ENCODE peak calls at places on chromosomes 16 and 17, in seven cellular contexts. P is activated naive CD8-positive, alpha-beta T cell treated with anti-CD3 and anti-CD28 coated beads, Interleukin-2, amount 50 U/mL, for 16 hours; O is mammary epithelial cell; W is iPS-NIHi11; A is Right ventricle myocardium superior; I is left kidney; B is IMR-90. F is an unnamed sample.
A peak's percentile ranks its signal among the peaks of the same experiment; 100 is the strongest.

GRCh38 chr16:52603015-52603414 is 56.1 kb upstream of the TOX3 start:
- DNase-seq in P (no peak), O (no peak), W (no peak), A (no peak), I (no peak), B (no peak), F (no peak)

GRCh38 chr17:77316191-77316641 is 175.4 kb downstream of the SEC14L1 start:
- DNase-seq in P (no peak), O (peak; percentile 35), W (peak; percentile 76), A (no peak), I (peak; percentile 41), B (peak; percentile 77), F (peak; percentile 80)

GRCh38 chr17:6501359-6501758 is 55.0 kb downstream of the PITPNM3 start:
- DNase-seq in P (no peak), O (no peak), W (no peak), A (no peak), I (no peak), B (no peak), F (peak; percentile 49)

GRCh38 chr17:48841395-48841831 is 10.6 kb downstream of the CALCOCO2 start:
- DNase-seq in P (no peak), O (peak; percentile 35), W (no peak), A (no peak), I (no peak), B (peak; percentile 76), F (no peak)

GRCh38 chr16:24013733-24014645 is 178.2 kb downstream of the PRKCB start:
- DNase-seq in P (peak; percentile 31), O (peak; percentile 17), W (no peak), A (no peak), I (no peak), B (no peak), F (no peak)

GRCh38 chr16:52498640-52499039 is 48.3 kb downstream of the TOX3 start:
- DNase-seq in P (no peak), O (no peak), W (no peak), A (no peak), I (peak; percentile 5), B (no peak), F (no peak)

GRCh38 chr17:33868899-33869298 is 386.2 kb upstream of the CCL2 start:
- DNase-seq in P (no peak), O (no peak), W (no peak), A (no peak), I (no peak), B (no peak), F (no peak)

GRCh38 chr17:81735181-81736102 is 23.4 kb downstream of the SLC25A10 start:
- DNase-seq in P (no peak), O (peak; percentile 55), W (no peak), A (no peak), I (no peak), B (peak; percentile 33), F (no peak)

GRCh38 chr17:7988750-7989178 is 13.7 kb upstream of the GUCY2D start:
- DNase-seq in P (peak; percentile 26), O (peak; percentile 75), W (no peak), A (no peak), I (peak; percentile 94), B (peak; percentile 86), F (no peak)

GRCh38 chr17:40432864-40433528 is 10.3 kb upstream of the IGFBP4 start:
- DNase-seq in P (no peak), O (no peak), W (peak; percentile 3), A (no peak), I (no peak), B (peak; percentile 77), F (peak; percentile 30)

GRCh38 chr16:83615553-83615952 is 192.2 kb upstream of the HSBP1 start:
- DNase-seq in P (no peak), O (no peak), W (no peak), A (no peak), I (no peak), B (peak; percentile 48), F (no peak)

GRCh38 chr16:66521951-66522771 is 27.8 kb downstream of the TK2 start:
- DNase-seq in P (peak; percentile 86), O (peak; percentile 100), W (no peak), A (peak; percentile 69), I (no peak), B (peak; percentile 76), F (no peak)

F was measured in H9.